ENCODE peak calls at places on chromosomes 11 and 22, in seven cellular contexts. T is PC-3, W is HCT116, E is hepatocyte, Z is MM.1S, D is GM23248, A is SK-N-SH. Q is an unnamed sample. For H3K9me2, the result is how much of the 10 kb centered on the place peaks cover.

GRCh38 chr11:4467811-4468606 is 14.4 kb upstream of the OR52K1 start:
- DNase-seq in T (no peak), W (no peak), E (peak), Z (no peak), D (no peak), A (no peak), Q (no peak)

GRCh38 chr11:16402654-16403447 is 46.5 kb upstream of the SOX6 start:
- DNase-seq in T (no peak), W (no peak), E (no peak), Z (no peak), D (no peak), A (no peak), Q (peak)

GRCh38 chr11:12674571-12674935 is 332 bp downstream of the TEAD1 start:
- DNase-seq in T (no peak), W (no peak), E (no peak), Z (peak), D (peak), A (peak), Q (peak)

GRCh38 chr22:38098410-38099249 is 11.9 kb downstream of the BAIAP2L2 start:
- DNase-seq in T (no peak), W (no peak), E (peak), Z (no peak), D (peak), A (no peak), Q (no peak)

GRCh38 chr11:9982796-9983579 is 311.0 kb downstream of the SBF2 start:
- DNase-seq in T (peak), W (peak), E (peak), Z (no peak), D (no peak), A (no peak), Q (peak)

GRCh38 chr11:83895516-83895915 is 609.3 kb upstream of the CCDC90B start:
- DNase-seq in T (no peak), W (no peak), E (no peak), Z (no peak), D (no peak), A (no peak), Q (peak)

GRCh38 chr11:12472401-12473065 is 95.2 kb downstream of the PARVA start:
- DNase-seq in T (no peak), W (no peak), E (no peak), Z (no peak), D (no peak), A (no peak), Q (no peak)

GRCh38 chr11:128453444-128454336 is 133.7 kb downstream of the ETS1 start:
- DNase-seq in T (peak), W (no peak), E (peak), Z (peak), D (peak), A (no peak), Q (no peak)

GRCh38 chr11:116742104-116742503 is 30.7 kb downstream of the BUD13 start:
- DNase-seq in T (no peak), W (no peak), E (no peak), Z (no peak), D (peak), A (no peak), Q (peak)

GRCh38 chr11:117610045-117610444 is 187.0 kb downstream of the DSCAML1 start:
- DNase-seq in T (peak), W (no peak), E (no peak), Z (peak), D (no peak), A (no peak), Q (no peak)

GRCh38 chr11:74680703-74681531 is 50.3 kb downstream of the CHRDL2 start:
- DNase-seq in T (no peak), W (no peak), E (no peak), Z (no peak), D (no peak), A (no peak), Q (no peak)

GRCh38 chr22:30643055-30643875 is 7.7 kb downstream of the SLC35E4 start:
- DNase-seq in T (no peak), W (no peak), E (no peak), Z (no peak), D (no peak), A (no peak), Q (no peak)

DNA sequence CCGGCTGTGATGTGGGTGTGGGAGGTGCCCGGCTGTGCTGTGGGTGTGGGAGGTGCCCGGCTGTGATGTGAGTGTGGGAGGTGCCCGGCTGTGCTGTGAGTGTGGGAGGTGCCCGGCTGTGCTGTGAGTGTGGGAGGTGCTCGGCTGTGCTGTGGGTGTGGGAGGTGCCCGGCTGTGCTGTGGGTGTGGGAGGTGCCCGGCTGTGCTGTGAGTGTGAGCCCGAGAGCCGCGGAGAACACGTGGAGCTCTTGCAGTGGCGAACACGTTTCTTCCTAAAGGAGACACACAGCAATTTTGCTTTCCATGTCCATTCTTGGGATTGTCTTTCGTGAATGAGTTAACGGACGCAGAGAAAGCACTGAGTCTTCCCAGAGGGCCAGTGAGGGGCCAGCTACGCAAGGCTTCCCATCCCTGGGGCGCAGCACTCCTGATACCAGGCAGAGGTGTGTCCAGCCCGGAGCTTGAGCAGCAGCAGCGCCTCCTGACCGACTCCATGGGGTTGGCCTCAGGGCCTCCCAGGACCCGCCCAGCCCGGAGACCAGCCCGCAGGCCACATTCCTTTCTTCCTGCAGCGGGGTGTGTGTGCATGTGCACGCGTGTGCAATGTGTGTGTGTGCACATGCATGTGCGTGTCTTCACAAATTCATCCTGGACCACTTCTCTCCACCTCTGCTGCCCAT is 245.0 kb upstream of the B3GAT1 start:
- DNase-seq in T (no peak), W (no peak), E (no peak), Z (no peak), D (no peak), A (no peak), Q (no peak)
- TF ChIP-seq EZH2phosphoT487 in T (no peak), W (no peak), E (no peak), Z (no peak), D (no peak), A (no peak), Q (no peak)

DNA sequence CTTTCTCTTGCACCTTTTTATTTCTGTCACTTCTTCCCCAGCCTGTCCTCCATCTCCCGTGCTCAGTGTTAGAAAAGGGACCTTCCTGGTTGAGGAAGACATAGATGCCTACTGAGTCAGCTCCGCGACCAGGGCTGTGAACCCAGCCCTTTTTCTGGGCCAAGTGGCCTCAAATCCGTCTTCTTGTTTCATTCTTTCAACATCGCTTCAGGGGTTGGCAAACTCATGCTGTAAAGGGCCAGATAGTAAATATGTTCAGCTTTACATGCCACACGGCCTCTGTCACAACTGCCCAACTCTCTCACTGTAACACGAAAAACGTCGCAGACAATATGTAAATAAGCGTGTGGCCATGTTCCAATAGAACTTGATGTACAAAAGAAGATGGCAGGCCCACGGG is 338.4 kb downstream of the MN1 start:
- DNase-seq in T (no peak), W (no peak), E (no peak), Z (no peak), D (peak), A (no peak), Q (no peak)
- H3K9me2 ChIP-seq in T (under half), W (under half), E (under half), Z (under half), D (under half), A (under half), Q (under half)

GRCh38 chr22:44037519-44038370 is 13.6 kb downstream of the PARVB start:
- DNase-seq in T (peak), W (peak), E (peak), Z (no peak), D (peak), A (no peak), Q (no peak)
- TF ChIP-seq EZH2phosphoT487 in T (no peak), W (no peak), E (no peak), Z (no peak), D (no peak), A (no peak), Q (no peak)

GRCh38 chr11:19426022-19426718 is 185.4 kb upstream of the E2F8 start:
- DNase-seq in T (no peak), W (no peak), E (no peak), Z (no peak), D (no peak), A (no peak), Q (no peak)
- H3K9me2 ChIP-seq in T (under half), W (under half), E (under half), Z (under half), D (under half), A (under half), Q (under half)

DNA sequence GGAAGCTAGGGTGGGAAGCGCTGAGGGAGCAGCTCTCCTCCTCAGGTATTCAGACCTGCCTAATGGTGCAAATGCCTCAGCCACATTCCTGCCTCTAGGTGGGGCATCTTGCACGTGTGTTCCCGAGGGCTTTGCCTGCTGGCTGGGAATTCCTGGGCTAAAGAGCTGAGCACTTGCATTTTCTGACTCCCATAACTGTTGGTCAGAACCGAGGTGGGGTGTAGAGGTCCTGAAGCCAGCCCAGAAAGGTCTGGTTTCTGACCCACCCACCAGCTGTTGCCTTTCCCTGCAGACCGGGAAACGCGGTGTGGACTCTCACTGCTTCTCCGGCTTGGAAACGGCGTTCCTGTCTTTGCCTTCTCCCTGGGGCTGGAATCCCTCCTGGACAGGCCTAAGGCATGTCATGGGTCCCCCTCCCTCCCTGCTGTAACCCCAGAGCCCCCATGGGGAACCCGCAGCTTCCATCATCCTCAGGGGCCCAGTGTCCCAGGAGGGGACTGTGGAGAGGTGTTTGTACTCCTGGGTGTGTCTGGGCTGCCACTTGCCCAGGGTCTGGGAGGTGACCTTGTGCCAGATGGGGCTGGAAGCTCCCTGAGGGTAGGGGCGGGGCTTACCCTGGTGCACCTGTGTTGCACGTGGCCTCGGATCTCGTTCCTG is 24.0 kb upstream of the SMIM38 start:
- DNase-seq in T (peak), W (peak), E (peak), Z (peak), D (peak), A (peak), Q (peak)
- TF ChIP-seq EZH2phosphoT487 in T (no peak), W (no peak), E (no peak), Z (no peak), D (no peak), A (no peak), Q (no peak)

Q was measured in GM23338.